ENCODE peak calls at places on chromosome 15, in six cellular contexts. X is tibial artery; I is NAMALWA; D is activated naive CD8-positive, alpha-beta T cell treated with anti-CD3 and anti-CD28 coated beads, Interleukin-2, amount 50 U/mL, for 24 hours; N is A549; B is stimulated activated CD4-positive, alpha-beta T cell treated with anti-CD3 and anti-CD28 coated beads, TNF-alpha, amount 100 ng/mL, for 1 hour. L is an unnamed sample.
A peak's percentile ranks its signal among the peaks of the same experiment; 100 is the strongest.

GRCh38 chr15:25244731-25245585 is 193.9 kb downstream of the UBE3A start:
- DNase-seq in D (no peak), B (no peak), X (peak; percentile 24), N (no peak), I (no peak), L (no peak)

GRCh38 chr15:45732544-45733130 is 97.8 kb downstream of the SQOR start:
- DNase-seq in N (no peak), B (no peak), I (no peak), X (no peak), D (no peak), L (no peak)

GRCh38 chr15:43204016-43204901 is 16.6 kb downstream of the EPB42 start:
- DNase-seq in X (no peak), I (peak; percentile 61), N (peak; percentile 50), D (peak; percentile 59), B (no peak), L (peak; percentile 72)

GRCh38 chr15:38853608-38854007 is 289.0 kb upstream of the RASGRP1 start:
- DNase-seq in N (peak; percentile 42), D (peak; percentile 5), X (no peak), B (no peak), I (peak; percentile 57), L (peak; percentile 67)

GRCh38 chr15:58243083-58243482 is 104.9 kb downstream of the AQP9 start:
- DNase-seq in X (no peak), I (no peak), N (no peak), B (no peak), D (no peak), L (no peak)

GRCh38 chr15:67396109-67396508 is 124.8 kb upstream of the C15orf61 start:
- DNase-seq in B (no peak), D (no peak), X (no peak), I (no peak), N (no peak), L (no peak)

GRCh38 chr15:62979252-62979651 is 63.3 kb upstream of the TPM1 start:
- DNase-seq in B (no peak), X (no peak), D (no peak), N (no peak), I (no peak), L (peak; percentile 68)

GRCh38 chr15:25730918-25731317 is 132.2 kb downstream of the ATP10A start:
- DNase-seq in N (no peak), D (no peak), I (no peak), B (no peak), X (no peak), L (no peak)

GRCh38 chr15:93042691-93043378 is 46.2 kb downstream of the RGMA start:
- DNase-seq in N (no peak), I (no peak), X (peak; percentile 44), D (no peak), B (no peak), L (no peak)

GRCh38 chr15:34993877-34994276 is 5.8 kb upstream of the ZNF770 start:
- DNase-seq in D (no peak), N (no peak), X (no peak), I (no peak), B (no peak), L (no peak)

GRCh38 chr15:74988007-74988800 is 7.2 kb upstream of the SCAMP5 start:
- DNase-seq in N (peak; percentile 78), I (peak; percentile 66), X (no peak), B (peak; percentile 2), D (peak; percentile 58), L (peak; percentile 34)

GRCh38 chr15:92579486-92579885 is 76.1 kb downstream of the FAM174B start:
- DNase-seq in B (no peak), I (no peak), X (no peak), D (no peak), N (no peak), L (no peak)

GRCh38 chr15:70559223-70559823 is 204.0 kb downstream of the UACA start:
- DNase-seq in B (peak; percentile 45), N (no peak), I (no peak), X (peak; percentile 67), D (peak; percentile 56), L (peak; percentile 59)

GRCh38 chr15:75203017-75203907 is 1.6 kb downstream of the C15orf39 start:
- DNase-seq in N (peak; percentile 41), I (peak; percentile 39), X (no peak), B (no peak), D (no peak), L (peak; percentile 29)

GRCh38 chr15:41981373-41982132 is 9.2 kb upstream of the EHD4 start:
- DNase-seq in I (no peak), N (no peak), X (peak; percentile 13), B (no peak), D (no peak), L (peak; percentile 33)

GRCh38 chr15:43187544-43188155 is 2.4 kb downstream of the CCNDBP1 start:
- DNase-seq in X (no peak), D (no peak), B (no peak), I (peak; percentile 79), N (peak; percentile 51), L (peak; percentile 70)

GRCh38 chr15:68795298-68795848 is 25.3 kb downstream of the ANP32A start:
- DNase-seq in I (no peak), D (peak; percentile 73), X (peak; percentile 96), B (no peak), N (no peak), L (peak; percentile 86)

GRCh38 chr15:71667228-71667627 is 143.1 kb upstream of the NR2E3 start:
- DNase-seq in X (no peak), I (no peak), D (no peak), N (no peak), B (no peak), L (no peak)

GRCh38 chr15:61613729-61614128 is 384.6 kb upstream of the RORA start:
- DNase-seq in D (no peak), I (no peak), B (no peak), X (no peak), N (no peak), L (no peak)

GRCh38 chr15:75830910-75831805 is 12.1 kb upstream of the UBE2Q2 start:
- DNase-seq in X (no peak), D (no peak), I (no peak), B (no peak), N (no peak), L (no peak)

GRCh38 chr15:51619331-51620033 is 3.1 kb downstream of the DMXL2 start:
- DNase-seq in B (no peak), X (no peak), N (no peak), D (no peak), I (no peak), L (no peak)

GRCh38 chr15:65392368-65392767 is 14.6 kb upstream of the IGDCC3 start:
- DNase-seq in X (no peak), N (no peak), I (no peak), D (no peak), B (no peak), L (no peak)

GRCh38 chr15:33852094-33852493 is 116.2 kb upstream of the CHRM5 start:
- DNase-seq in I (no peak), D (no peak), X (no peak), N (no peak), B (no peak), L (peak; percentile 54)

GRCh38 chr15:65245096-65245849 is 34.0 kb upstream of the CILP start:
- DNase-seq in D (no peak), X (no peak), B (no peak), I (no peak), N (no peak), L (peak; percentile 29)

GRCh38 chr15:89946681-89947313 is 34.0 kb upstream of the ARPIN start:
- DNase-seq in B (no peak), I (no peak), X (no peak), N (no peak), D (no peak), L (no peak)

GRCh38 chr15:36106640-36107335 is 472.6 kb upstream of the CDIN1 start:
- DNase-seq in D (no peak), I (no peak), N (no peak), X (no peak), B (no peak), L (peak; percentile 50)

L was measured in EH.